ENCODE peak calls at places on chromosomes 6 and 20, in five cellular contexts. One of them, this sample, is unnamed.

GRCh38 chr20:61954276-61955021 is 111.2 kb downstream of the TAF4 start:
- DNase-seq in dorsolateral prefrontal cortex: peak; percentile 23
- DNase-seq in cardiac muscle cell: no peak
- DNase-seq in epithelial cell of proximal tubule: no peak
- DNase-seq in ovary: no peak
- DNase-seq in this sample: peak; percentile 39

GRCh38 chr6:12198851-12199250 is 91.3 kb upstream of the EDN1 start:
- DNase-seq in ovary: no peak
- DNase-seq in epithelial cell of proximal tubule: no peak
- DNase-seq in cardiac muscle cell: no peak
- DNase-seq in dorsolateral prefrontal cortex: no peak
- DNase-seq in this sample: no peak

GRCh38 chr20:2617099-2617714 is 35.2 kb upstream of the NOP56 start:
- DNase-seq in cardiac muscle cell: no peak
- DNase-seq in dorsolateral prefrontal cortex: no peak
- DNase-seq in epithelial cell of proximal tubule: no peak
- DNase-seq in ovary: no peak
- DNase-seq in this sample: no peak

GRCh38 chr6:138430361-138431145 is 26.5 kb downstream of the HEBP2 start:
- DNase-seq in cardiac muscle cell: no peak
- DNase-seq in dorsolateral prefrontal cortex: peak; percentile 72
- DNase-seq in epithelial cell of proximal tubule: no peak
- DNase-seq in ovary: no peak
- DNase-seq in this sample: no peak

GRCh38 chr6:131062245-131063027 is 609 bp downstream of the EPB41L2 start:
- DNase-seq in cardiac muscle cell: peak; percentile 31
- DNase-seq in epithelial cell of proximal tubule: no peak
- DNase-seq in ovary: peak; percentile 45
- DNase-seq in dorsolateral prefrontal cortex: peak; percentile 38
- DNase-seq in this sample: peak; percentile 51

GRCh38 chr20:57122481-57123138 is 143.8 kb downstream of the BMP7 start:
- DNase-seq in cardiac muscle cell: no peak
- DNase-seq in epithelial cell of proximal tubule: no peak
- DNase-seq in dorsolateral prefrontal cortex: no peak
- DNase-seq in ovary: no peak
- DNase-seq in this sample: no peak

GRCh38 chr6:158805698-158806373 is 13.3 kb downstream of the EZR start:
- DNase-seq in epithelial cell of proximal tubule: no peak
- DNase-seq in cardiac muscle cell: no peak
- DNase-seq in dorsolateral prefrontal cortex: no peak
- DNase-seq in ovary: no peak
- DNase-seq in this sample: no peak

GRCh38 chr6:26520088-26520839 is 17.9 kb upstream of the HMGN4 start:
- DNase-seq in epithelial cell of proximal tubule: no peak
- DNase-seq in cardiac muscle cell: no peak
- DNase-seq in ovary: peak; percentile 71
- DNase-seq in dorsolateral prefrontal cortex: peak; percentile 59
- DNase-seq in this sample: no peak

GRCh38 chr20:48776306-48776705 is 51.5 kb downstream of the PREX1 start:
- DNase-seq in epithelial cell of proximal tubule: no peak
- DNase-seq in cardiac muscle cell: peak; percentile 66
- DNase-seq in ovary: no peak
- DNase-seq in dorsolateral prefrontal cortex: no peak
- DNase-seq in this sample: no peak

GRCh38 chr20:44692932-44693476 is 22.2 kb upstream of the CCN5 start:
- DNase-seq in epithelial cell of proximal tubule: peak; percentile 94
- DNase-seq in cardiac muscle cell: peak; percentile 94
- DNase-seq in ovary: peak; percentile 92
- DNase-seq in dorsolateral prefrontal cortex: no peak
- DNase-seq in this sample: no peak

GRCh38 chr6:4274382-4275082 is 139.2 kb upstream of the ECI2 start:
- DNase-seq in ovary: no peak
- DNase-seq in epithelial cell of proximal tubule: no peak
- DNase-seq in dorsolateral prefrontal cortex: no peak
- DNase-seq in cardiac muscle cell: peak; percentile 44
- DNase-seq in this sample: no peak

GRCh38 chr6:2792330-2792729 is 27.1 kb downstream of the WRNIP1 start:
- DNase-seq in ovary: no peak
- DNase-seq in dorsolateral prefrontal cortex: no peak
- DNase-seq in cardiac muscle cell: peak; percentile 50
- DNase-seq in epithelial cell of proximal tubule: no peak
- DNase-seq in this sample: no peak

GRCh38 chr6:41413250-41413649 is 77.8 kb downstream of the NCR2 start:
- DNase-seq in ovary: no peak
- DNase-seq in epithelial cell of proximal tubule: no peak
- DNase-seq in dorsolateral prefrontal cortex: no peak
- DNase-seq in cardiac muscle cell: no peak
- DNase-seq in this sample: no peak

GRCh38 chr6:54920628-54921027 is 74.1 kb downstream of the FAM83B start:
- DNase-seq in dorsolateral prefrontal cortex: no peak
- DNase-seq in epithelial cell of proximal tubule: no peak
- DNase-seq in ovary: no peak
- DNase-seq in cardiac muscle cell: peak; percentile 30
- DNase-seq in this sample: no peak

GRCh38 chr6:50113114-50113857 is 63.6 kb upstream of the DEFB112 start:
- DNase-seq in epithelial cell of proximal tubule: no peak
- DNase-seq in dorsolateral prefrontal cortex: no peak
- DNase-seq in cardiac muscle cell: no peak
- DNase-seq in ovary: no peak
- DNase-seq in this sample: no peak

GRCh38 chr6:111576302-111576701 is 29.4 kb downstream of the TRAF3IP2 start:
- DNase-seq in dorsolateral prefrontal cortex: no peak
- DNase-seq in epithelial cell of proximal tubule: no peak
- DNase-seq in cardiac muscle cell: peak; percentile 52
- DNase-seq in ovary: no peak
- DNase-seq in this sample: no peak

GRCh38 chr6:111573892-111574800 is 31.5 kb downstream of the TRAF3IP2 start:
- DNase-seq in dorsolateral prefrontal cortex: no peak
- DNase-seq in ovary: no peak
- DNase-seq in epithelial cell of proximal tubule: no peak
- DNase-seq in cardiac muscle cell: peak; percentile 91
- DNase-seq in this sample: no peak

GRCh38 chr6:111569951-111570350 is 35.7 kb downstream of the TRAF3IP2 start:
- DNase-seq in dorsolateral prefrontal cortex: no peak
- DNase-seq in cardiac muscle cell: no peak
- DNase-seq in epithelial cell of proximal tubule: no peak
- DNase-seq in ovary: no peak
- DNase-seq in this sample: no peak

GRCh38 chr6:111572216-111572706 is 33.4 kb downstream of the TRAF3IP2 start:
- DNase-seq in cardiac muscle cell: no peak
- DNase-seq in epithelial cell of proximal tubule: no peak
- DNase-seq in dorsolateral prefrontal cortex: no peak
- DNase-seq in ovary: no peak
- DNase-seq in this sample: no peak

GRCh38 chr6:111573118-111573883 is 32.4 kb downstream of the TRAF3IP2 start:
- DNase-seq in epithelial cell of proximal tubule: no peak
- DNase-seq in ovary: no peak
- DNase-seq in dorsolateral prefrontal cortex: no peak
- DNase-seq in cardiac muscle cell: peak; percentile 72
- DNase-seq in this sample: no peak
- H3K4me3 ChIP-seq in epithelial cell of proximal tubule: no peak overlapping the region
- H3K4me3 ChIP-seq in ovary: no peak overlapping the region
- H3K4me3 ChIP-seq in dorsolateral prefrontal cortex: no peak overlapping the region
- H3K4me3 ChIP-seq in cardiac muscle cell: no peak overlapping the region
- H3K4me3 ChIP-seq in this sample: no peak overlapping the region

GRCh38 chr6:105474234-105474633 is 71.4 kb upstream of the PREP start:
- DNase-seq in epithelial cell of proximal tubule: no peak
- DNase-seq in ovary: no peak
- DNase-seq in cardiac muscle cell: no peak
- DNase-seq in dorsolateral prefrontal cortex: no peak
- DNase-seq in this sample: no peak
- H3K4me3 ChIP-seq in epithelial cell of proximal tubule: no peak overlapping the region
- H3K4me3 ChIP-seq in ovary: no peak overlapping the region
- H3K4me3 ChIP-seq in cardiac muscle cell: no peak overlapping the region
- H3K4me3 ChIP-seq in dorsolateral prefrontal cortex: no peak overlapping the region
- H3K4me3 ChIP-seq in this sample: no peak overlapping the region

GRCh38 chr20:58659841-58660240 is 8.8 kb downstream of the STX16 start:
- DNase-seq in epithelial cell of proximal tubule: no peak
- DNase-seq in cardiac muscle cell: no peak
- DNase-seq in dorsolateral prefrontal cortex: no peak
- DNase-seq in ovary: no peak
- DNase-seq in this sample: no peak
- H3K4me3 ChIP-seq in epithelial cell of proximal tubule: no peak overlapping the region
- H3K4me3 ChIP-seq in cardiac muscle cell: no peak overlapping the region
- H3K4me3 ChIP-seq in dorsolateral prefrontal cortex: no peak overlapping the region
- H3K4me3 ChIP-seq in ovary: no peak overlapping the region
- H3K4me3 ChIP-seq in this sample: no peak overlapping the region

GRCh38 chr6:10882654-10883053 is 813 bp upstream of the GCM2 start:
- DNase-seq in dorsolateral prefrontal cortex: no peak
- DNase-seq in epithelial cell of proximal tubule: no peak
- DNase-seq in ovary: no peak
- DNase-seq in cardiac muscle cell: peak; percentile 6
- DNase-seq in this sample: no peak

GRCh38 chr6:10883312-10884244 is 1.7 kb upstream of the GCM2 start:
- DNase-seq in ovary: no peak
- DNase-seq in cardiac muscle cell: no peak
- DNase-seq in epithelial cell of proximal tubule: no peak
- DNase-seq in dorsolateral prefrontal cortex: no peak
- DNase-seq in this sample: no peak

GRCh38 chr6:10890151-10890550 is 3.3 kb downstream of the SYCP2L start:
- DNase-seq in cardiac muscle cell: no peak
- DNase-seq in epithelial cell of proximal tubule: no peak
- DNase-seq in dorsolateral prefrontal cortex: no peak
- DNase-seq in ovary: no peak
- DNase-seq in this sample: no peak

GRCh38 chr6:10880366-10880765 is 1.5 kb downstream of the GCM2 start:
- DNase-seq in dorsolateral prefrontal cortex: no peak
- DNase-seq in cardiac muscle cell: no peak
- DNase-seq in ovary: no peak
- DNase-seq in epithelial cell of proximal tubule: no peak
- DNase-seq in this sample: no peak

DNA sequence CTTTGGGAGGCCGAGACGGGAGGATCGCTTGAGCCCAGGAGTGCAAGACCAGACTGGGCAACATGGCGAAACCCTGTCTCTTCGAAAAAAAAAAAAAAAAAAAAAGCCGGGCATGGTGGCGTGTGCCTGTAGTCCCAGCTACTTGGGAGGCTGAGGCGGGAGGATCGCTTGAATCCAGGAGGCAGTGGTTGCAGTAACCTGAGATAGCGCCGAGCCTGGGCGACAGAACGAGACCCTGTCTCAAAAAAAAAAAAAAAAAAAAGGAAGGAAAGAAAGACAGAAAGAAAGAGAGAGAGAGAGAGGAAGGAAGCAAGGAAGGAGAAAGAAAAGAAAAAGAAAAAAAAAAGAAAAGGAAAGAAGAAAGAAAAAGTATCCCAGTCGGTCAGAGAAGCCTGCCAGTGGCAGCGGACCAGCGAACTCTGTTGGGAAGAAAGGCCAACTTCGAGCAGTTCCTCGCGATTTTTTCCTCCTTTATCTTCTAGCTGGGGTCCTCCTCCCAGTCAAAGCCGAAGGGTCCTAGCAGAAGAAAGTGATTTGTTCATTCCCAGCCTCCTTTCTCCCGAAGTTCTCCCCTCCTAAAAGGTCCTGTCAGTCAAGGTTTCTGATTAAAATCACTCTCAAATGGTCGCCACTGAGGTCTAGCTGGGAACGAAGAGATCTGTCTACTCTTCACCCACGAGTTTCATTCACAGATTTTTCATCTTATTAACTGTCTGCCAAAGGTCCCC is 2.4 kb upstream of the SYCP2L start:
- DNase-seq in epithelial cell of proximal tubule: no peak
- DNase-seq in cardiac muscle cell: no peak
- DNase-seq in ovary: no peak
- DNase-seq in dorsolateral prefrontal cortex: no peak
- DNase-seq in this sample: no peak
- H3K4me3 ChIP-seq in epithelial cell of proximal tubule: no peak overlapping the region
- H3K4me3 ChIP-seq in cardiac muscle cell: no peak overlapping the region
- H3K4me3 ChIP-seq in ovary: no peak overlapping the region
- H3K4me3 ChIP-seq in dorsolateral prefrontal cortex: no peak overlapping the region
- H3K4me3 ChIP-seq in this sample: no peak overlapping the region

DNA sequence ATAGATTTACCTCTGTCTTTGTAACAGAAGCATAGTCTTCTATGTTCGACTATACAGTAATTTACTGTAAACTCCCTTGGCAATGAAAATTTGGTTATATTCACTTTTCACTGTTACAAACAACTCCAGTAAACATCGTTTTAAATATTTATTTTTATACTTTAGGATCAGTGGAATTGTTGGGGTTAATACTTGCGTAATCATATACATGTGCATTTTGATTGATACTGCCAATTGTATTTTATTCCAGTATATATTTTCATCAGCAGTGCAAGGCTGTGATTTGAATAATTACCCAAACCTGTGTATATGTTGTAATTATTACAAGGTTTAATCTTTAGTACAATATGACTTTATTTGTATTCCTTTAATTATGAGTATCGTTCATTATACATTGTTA is 255.7 kb downstream of the ARID1B start:
- DNase-seq in dorsolateral prefrontal cortex: no peak
- DNase-seq in ovary: no peak
- DNase-seq in cardiac muscle cell: no peak
- DNase-seq in epithelial cell of proximal tubule: no peak
- DNase-seq in this sample: no peak
- H3K4me3 ChIP-seq in dorsolateral prefrontal cortex: peak overlapping the region; percentile 36
- H3K4me3 ChIP-seq in ovary: peak overlapping the region; percentile 31
- H3K4me3 ChIP-seq in cardiac muscle cell: no peak overlapping the region
- H3K4me3 ChIP-seq in epithelial cell of proximal tubule: peak overlapping the region; percentile 58
- H3K4me3 ChIP-seq in this sample: peak overlapping the region; percentile 55

GRCh38 chr6:146028250-146028789 is 542 bp upstream of the GRM1 start:
- DNase-seq in epithelial cell of proximal tubule: no peak
- DNase-seq in cardiac muscle cell: peak; percentile 75
- DNase-seq in ovary: peak; percentile 22
- DNase-seq in dorsolateral prefrontal cortex: peak; percentile 47
- DNase-seq in this sample: peak; percentile 63
- H3K4me3 ChIP-seq in epithelial cell of proximal tubule: peak overlapping the region; percentile 35
- H3K4me3 ChIP-seq in cardiac muscle cell: peak overlapping the region; percentile 5
- H3K4me3 ChIP-seq in ovary: no peak overlapping the region
- H3K4me3 ChIP-seq in dorsolateral prefrontal cortex: peak overlapping the region; percentile 47
- H3K4me3 ChIP-seq in this sample: no peak overlapping the region

This sample was measured in lower lobe of right lung.